ENCODE peak calls at places on chromosomes 2 and 18, in ten cellular contexts. B is neural progenitor cell, R is left lung, A is osteoblast, M is small intestine, F is HAP-1, S is endodermal cell, H is K562, K is ovary, T is lower lobe of right lung. X is an unnamed sample. For H3K4me1, the result is how much of the 10 kb centered on the place peaks cover.

GRCh38 chr2:5035134-5035533 is 657.0 kb upstream of the SOX11 start:
- DNase-seq in A (no peak), S (no peak), F (no peak), T (no peak), R (no peak), B (no peak), K (no peak), H (no peak), M (no peak), X (no peak)

GRCh38 chr2:197869501-197870111 is 65.2 kb downstream of the PLCL1 start:
- DNase-seq in R (no peak), M (no peak), T (no peak), H (no peak), F (peak), S (no peak), B (no peak), K (no peak), A (no peak), X (no peak)

GRCh38 chr2:73260338-73260984 is 23.8 kb downstream of the FBXO41 start:
- DNase-seq in F (no peak), T (peak), M (peak), H (peak), S (peak), R (peak), B (peak), K (no peak), A (peak), X (no peak)

GRCh38 chr2:30655660-30656059 is 151.6 kb downstream of the CAPN13 start:
- DNase-seq in F (no peak), M (no peak), B (no peak), R (no peak), S (peak), H (no peak), K (no peak), A (peak), T (no peak), X (no peak)

GRCh38 chr18:50832754-50833153 is 12.9 kb upstream of the MRO start:
- DNase-seq in T (no peak), A (no peak), M (no peak), R (no peak), S (no peak), H (no peak), F (no peak), K (no peak), B (no peak), X (no peak)

GRCh38 chr2:160035125-160035524 is 27.3 kb downstream of the PLA2R1 start:
- DNase-seq in R (no peak), A (no peak), B (no peak), F (no peak), M (no peak), H (no peak), T (no peak), S (no peak), K (no peak), X (no peak)

GRCh38 chr2:47569658-47570398 is 166.9 kb downstream of the MSH2 start:
- DNase-seq in F (no peak), A (peak), T (no peak), K (no peak), R (no peak), M (no peak), H (no peak), S (peak), B (peak), X (no peak)

GRCh38 chr2:37466533-37467230 is 122.3 kb downstream of the QPCT start:
- DNase-seq in M (no peak), R (no peak), S (no peak), T (no peak), H (no peak), A (no peak), K (no peak), F (no peak), B (no peak), X (no peak)

GRCh38 chr2:119678021-119678656 is 862 bp upstream of the TMEM177 start:
- DNase-seq in R (no peak), S (peak), F (no peak), B (no peak), A (no peak), H (no peak), M (peak), T (no peak), K (peak), X (no peak)

GRCh38 chr2:220215785-220216184 is 588.4 kb downstream of the SLC4A3 start:
- DNase-seq in R (no peak), T (no peak), B (no peak), M (no peak), S (no peak), H (no peak), A (no peak), F (no peak), K (no peak), X (no peak)

GRCh38 chr2:148602918-148603561 is 41.5 kb upstream of the EPC2 start:
- DNase-seq in A (no peak), B (no peak), H (no peak), R (no peak), K (no peak), F (no peak), S (no peak), M (no peak), T (no peak), X (no peak)

GRCh38 chr18:36035253-36035652 is 32.1 kb downstream of the RPRD1A start:
- DNase-seq in H (no peak), M (no peak), B (no peak), A (no peak), R (no peak), T (no peak), K (no peak), S (no peak), F (peak), X (no peak)

GRCh38 chr2:27959496-27959895 is 69.0 kb downstream of the BABAM2 start:
- DNase-seq in T (no peak), R (no peak), S (no peak), A (no peak), M (peak), K (peak), B (no peak), H (no peak), F (no peak), X (no peak)

GRCh38 chr2:11539317-11540147 is 5.7 kb downstream of the GREB1 start:
- DNase-seq in M (peak), F (no peak), H (no peak), R (no peak), A (no peak), T (no peak), S (peak), K (peak), B (peak), X (no peak)

GRCh38 chr18:79452190-79452990 is 56.7 kb downstream of the NFATC1 start:
- DNase-seq in R (no peak), T (no peak), F (no peak), M (no peak), K (no peak), A (peak), B (no peak), S (no peak), H (no peak), X (no peak)

GRCh38 chr2:54540194-54540593 is 84.1 kb downstream of the SPTBN1 start:
- DNase-seq in B (no peak), K (no peak), S (no peak), M (no peak), A (no peak), F (no peak), R (no peak), H (no peak), T (no peak), X (no peak)

GRCh38 chr18:8701546-8702118 is 3.7 kb upstream of the MTCL1 start:
- DNase-seq in S (no peak), K (peak), B (no peak), M (no peak), T (no peak), F (no peak), R (no peak), H (no peak), A (peak), X (no peak)

GRCh38 chr18:6600667-6601066 is 128.8 kb upstream of the ARHGAP28 start:
- DNase-seq in R (no peak), A (no peak), F (no peak), B (no peak), T (no peak), S (no peak), H (no peak), M (no peak), K (no peak), X (no peak)

GRCh38 chr18:58009166-58009565 is 34.9 kb upstream of the NEDD4L start:
- DNase-seq in M (no peak), S (no peak), F (peak), H (no peak), K (no peak), T (no peak), A (peak), B (no peak), R (no peak), X (no peak)

GRCh38 chr2:24873619-24874018 is 46.4 kb downstream of the ADCY3 start:
- DNase-seq in M (no peak), F (no peak), R (no peak), S (no peak), A (no peak), K (no peak), H (no peak), T (no peak), B (no peak), X (no peak)

DNA sequence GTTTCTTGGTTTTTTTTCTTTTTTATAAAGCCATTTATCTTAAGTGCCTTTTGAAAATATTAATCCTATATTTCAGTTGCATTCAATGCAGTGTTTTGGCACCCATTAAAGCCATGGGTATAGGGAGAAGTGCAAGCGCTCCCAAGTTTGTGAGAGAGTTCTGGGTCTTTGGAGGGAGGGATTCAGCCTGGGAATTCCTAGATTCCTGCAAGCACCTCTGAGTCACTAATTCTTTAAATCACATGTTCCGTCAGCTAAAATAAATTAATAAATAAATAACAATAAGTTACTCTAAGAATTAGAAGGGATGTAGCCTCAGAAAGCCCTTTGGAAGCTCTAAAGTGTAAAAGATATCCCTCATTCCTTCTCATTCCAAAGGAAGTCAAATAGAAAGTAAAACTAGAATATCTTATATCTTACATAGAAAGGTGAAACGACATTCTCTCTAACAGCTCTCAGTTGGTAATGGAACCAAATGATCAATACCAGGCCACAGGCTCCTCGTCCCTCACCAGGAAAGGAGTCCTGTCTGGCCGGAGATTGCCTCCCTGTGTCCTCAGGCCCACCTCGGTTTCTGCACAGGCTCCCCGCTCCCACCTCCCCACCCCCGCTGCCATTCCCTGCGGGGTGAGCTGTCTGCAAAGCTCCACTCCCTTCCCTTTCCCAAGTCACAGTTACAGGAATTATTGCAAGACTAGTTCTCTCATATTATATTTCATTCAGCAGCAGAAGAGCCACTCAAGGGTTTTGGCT is 222.3 kb upstream of the RBBP8 start:
- DNase-seq in A (peak), H (no peak), T (no peak), B (peak), K (peak), F (no peak), R (peak), S (peak), M (peak), X (no peak)
- H3K4me3 ChIP-seq in A (peak), H (no peak), T (peak), B (no peak), K (peak), F (no peak), R (peak), S (peak), M (no peak), X (peak)

GRCh38 chr2:144239726-144240125 is 280.2 kb downstream of the ZEB2 start:
- DNase-seq in H (no peak), R (no peak), S (no peak), B (no peak), F (peak), K (no peak), T (no peak), M (no peak), A (no peak), X (no peak)
- H3K4me1 ChIP-seq in H (under half), R (under half), S (under half), B (under half), F (under half), K (under half), T (under half), M (under half), A (under half), X (under half)

GRCh38 chr2:10058251-10059015 is 15.1 kb downstream of the KLF11 start:
- DNase-seq in F (no peak), H (peak), K (peak), B (no peak), R (no peak), A (peak), S (peak), M (no peak), T (peak), X (no peak)
- H3K4me3 ChIP-seq in F (no peak), H (no peak), K (no peak), B (no peak), R (no peak), A (no peak), S (no peak), M (no peak), T (no peak), X (no peak)

GRCh38 chr2:56705713-56706112 is 521.9 kb downstream of the CCDC85A start:
- DNase-seq in M (no peak), R (no peak), S (no peak), T (no peak), F (no peak), K (no peak), H (no peak), B (no peak), A (no peak), X (no peak)

GRCh38 chr2:56707650-56708049 is 523.9 kb downstream of the CCDC85A start:
- DNase-seq in M (no peak), K (no peak), H (no peak), S (no peak), F (no peak), A (no peak), T (no peak), B (no peak), R (no peak), X (no peak)

DNA sequence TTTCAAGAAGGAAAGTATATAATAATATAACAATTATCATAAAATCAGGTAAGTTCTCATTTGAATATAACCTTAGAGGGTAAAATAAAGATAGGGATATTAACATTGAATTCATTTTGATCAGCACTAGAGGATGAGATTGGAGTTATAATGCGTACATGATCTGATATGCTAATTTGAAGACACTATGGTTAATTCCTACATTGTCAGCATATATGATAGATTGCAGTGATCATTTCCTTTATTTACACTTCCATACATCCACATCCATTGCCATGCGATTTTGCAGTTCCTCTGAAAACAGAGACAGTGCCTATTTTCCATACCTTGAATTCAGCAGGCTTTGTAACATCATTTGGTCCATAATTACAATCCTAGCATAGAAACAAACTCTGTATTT is 519.2 kb downstream of the CCDC85A start:
- DNase-seq in M (no peak), S (no peak), B (no peak), T (no peak), R (no peak), K (no peak), H (no peak), F (no peak), A (no peak), X (no peak)
- H3K4me1 ChIP-seq in M (under half), S (under half), B (under half), T (under half), R (under half), K (under half), H (under half), F (under half), A (under half), X (under half)

DNA sequence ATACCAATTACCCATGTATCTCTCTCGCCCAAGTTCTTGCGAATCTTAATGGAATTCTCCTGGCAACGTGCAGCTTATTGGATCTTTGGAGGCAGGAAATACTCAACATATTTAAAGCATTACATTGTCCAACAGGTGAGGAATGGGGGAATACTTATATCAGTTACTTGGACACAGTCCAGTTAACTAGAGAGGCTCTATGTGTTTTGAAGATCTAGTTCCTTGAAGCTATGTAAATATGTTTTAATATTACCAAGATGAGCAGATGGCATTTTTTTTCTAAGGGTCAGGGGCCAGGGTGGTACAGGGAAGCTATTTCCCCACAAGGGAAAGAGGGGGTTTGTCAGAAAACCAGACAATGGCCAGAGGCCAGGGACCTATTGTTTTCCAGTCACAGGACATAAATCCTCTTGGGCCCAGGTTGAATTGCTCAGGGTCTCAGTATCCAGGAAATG is 26.8 kb upstream of the MC5R start:
- DNase-seq in A (no peak), H (no peak), B (no peak), K (no peak), R (no peak), F (no peak), M (no peak), T (no peak), S (no peak), X (no peak)
- H3K4me3 ChIP-seq in A (no peak), H (no peak), B (no peak), K (no peak), R (no peak), F (no peak), M (no peak), T (no peak), S (no peak), X (no peak)

GRCh38 chr2:225820828-225821227 is 421.3 kb downstream of the NYAP2 start:
- DNase-seq in S (no peak), K (no peak), A (no peak), R (no peak), F (no peak), M (no peak), T (no peak), B (no peak), H (no peak), X (no peak)
- H3K4me1 ChIP-seq in S (under half), K (under half), A (under half), R (under half), F (under half), M (under half), T (under half), B (under half), H (under half), X (under half)